ENCODE peak calls at places on chromosomes 16 and 17, in eight cellular contexts. T is BE2C, P is astrocyte of the spinal cord, L is IMR-90, D is transverse colon, H is Peyer's patch, N is heart right ventricle, G is heart left ventricle. M is an unnamed sample.

GRCh38 chr17:43134774-43135453 is 9.8 kb upstream of the BRCA1 start:
- DNase-seq in T (no peak), P (no peak), L (no peak), D (no peak), H (no peak), N (no peak), G (no peak), M (no peak)

GRCh38 chr16:72791786-72792185 is 256.1 kb downstream of the ZFHX3 start:
- DNase-seq in T (no peak), P (no peak), L (no peak), D (no peak), H (no peak), N (no peak), G (no peak), M (no peak)

GRCh38 chr17:55168970-55169687 is 95.6 kb upstream of the HLF start:
- DNase-seq in T (no peak), P (no peak), L (no peak), D (no peak), H (no peak), N (no peak), G (no peak), M (peak)

GRCh38 chr16:14384745-14385144 is 245.3 kb downstream of the PARN start:
- DNase-seq in T (no peak), P (no peak), L (no peak), D (no peak), H (no peak), N (no peak), G (no peak), M (no peak)

GRCh38 chr17:29084476-29085148 is 41.7 kb downstream of the PIPOX start:
- DNase-seq in T (peak), P (peak), L (peak), D (peak), H (no peak), N (no peak), G (peak), M (no peak)

GRCh38 chr17:42163113-42163512 is 8.3 kb upstream of the RAB5C start:
- DNase-seq in T (peak), P (no peak), L (no peak), D (peak), H (no peak), N (no peak), G (no peak), M (peak)

GRCh38 chr17:76597156-76598003 is 11.7 kb upstream of the ST6GALNAC2 start:
- DNase-seq in T (no peak), P (no peak), L (no peak), D (no peak), H (no peak), N (no peak), G (no peak), M (peak)

GRCh38 chr16:9134739-9135138 is 43.3 kb downstream of the HAPSTR1 start:
- DNase-seq in T (peak), P (peak), L (peak), D (peak), H (peak), N (peak), G (peak), M (peak)

GRCh38 chr17:61625564-61625963 is 34.5 kb upstream of the NACA2 start:
- DNase-seq in T (no peak), P (no peak), L (no peak), D (no peak), H (no peak), N (no peak), G (no peak), M (no peak)

GRCh38 chr16:28938721-28939120 is 7.0 kb downstream of the CD19 start:
- DNase-seq in T (no peak), P (no peak), L (no peak), D (no peak), H (no peak), N (no peak), G (no peak), M (no peak)

GRCh38 chr16:2753523-2754020 is 1.1 kb downstream of the SRRM2 start:
- DNase-seq in T (no peak), P (peak), L (no peak), D (no peak), H (no peak), N (no peak), G (peak), M (no peak)

GRCh38 chr16:2757344-2757743 is 4.9 kb downstream of the SRRM2 start:
- DNase-seq in T (no peak), P (no peak), L (no peak), D (no peak), H (no peak), N (no peak), G (no peak), M (no peak)

GRCh38 chr16:2752850-2753522 is 548 bp downstream of the SRRM2 start:
- DNase-seq in T (peak), P (peak), L (peak), D (peak), H (peak), N (peak), G (peak), M (peak)

GRCh38 chr16:2756288-2757015 is 4.0 kb downstream of the SRRM2 start:
- DNase-seq in T (no peak), P (no peak), L (no peak), D (no peak), H (no peak), N (no peak), G (peak), M (no peak)

GRCh38 chr16:2755158-2755557 is 2.7 kb downstream of the SRRM2 start:
- DNase-seq in T (no peak), P (no peak), L (no peak), D (no peak), H (no peak), N (no peak), G (no peak), M (no peak)
- H3K4me3 ChIP-seq in T (peak), P (no peak), L (no peak), D (peak), H (peak), N (peak), G (peak), M (peak)

GRCh38 chr16:23183486-23183862 is 929 bp downstream of the SCNN1G start:
- DNase-seq in T (no peak), P (no peak), L (no peak), D (no peak), H (no peak), N (no peak), G (no peak), M (no peak)
- H3K4me3 ChIP-seq in T (no peak), P (no peak), L (no peak), D (peak), H (peak), N (peak), G (no peak), M (no peak)

GRCh38 chr17:11539637-11540036 is 58.6 kb upstream of the DNAH9 start:
- DNase-seq in T (no peak), P (no peak), L (no peak), D (no peak), H (no peak), N (no peak), G (no peak), M (no peak)
- H3K4me3 ChIP-seq in T (no peak), P (no peak), L (no peak), D (no peak), H (no peak), N (no peak), G (no peak), M (no peak)

GRCh38 chr17:81420769-81421462 is 25.7 kb downstream of the BAHCC1 start:
- DNase-seq in T (no peak), P (peak), L (peak), D (no peak), H (no peak), N (peak), G (peak), M (no peak)

GRCh38 chr17:81417879-81418709 is 22.8 kb downstream of the BAHCC1 start:
- DNase-seq in T (no peak), P (no peak), L (no peak), D (no peak), H (no peak), N (no peak), G (no peak), M (no peak)

GRCh38 chr17:81418710-81419332 is 23.6 kb downstream of the BAHCC1 start:
- DNase-seq in T (no peak), P (no peak), L (peak), D (no peak), H (no peak), N (no peak), G (no peak), M (no peak)

GRCh38 chr17:81419886-81420768 is 24.9 kb downstream of the BAHCC1 start:
- DNase-seq in T (no peak), P (no peak), L (no peak), D (no peak), H (no peak), N (no peak), G (no peak), M (no peak)

GRCh38 chr17:81419333-81419885 is 24.2 kb downstream of the BAHCC1 start:
- DNase-seq in T (peak), P (peak), L (peak), D (peak), H (peak), N (peak), G (peak), M (no peak)
- H3K4me3 ChIP-seq in T (peak), P (no peak), L (no peak), D (peak), H (peak), N (peak), G (peak), M (no peak)

GRCh38 chr16:89050868-89051311 is 42.8 kb upstream of the ACSF3 start:
- DNase-seq in T (peak), P (no peak), L (no peak), D (no peak), H (no peak), N (no peak), G (peak), M (no peak)

GRCh38 chr16:89050119-89050867 is 43.4 kb upstream of the ACSF3 start:
- DNase-seq in T (peak), P (no peak), L (no peak), D (no peak), H (no peak), N (no peak), G (peak), M (no peak)

GRCh38 chr16:89052191-89052787 is 41.4 kb upstream of the ACSF3 start:
- DNase-seq in T (no peak), P (no peak), L (no peak), D (peak), H (no peak), N (no peak), G (peak), M (no peak)

GRCh38 chr16:89052824-89053724 is 40.6 kb upstream of the ACSF3 start:
- DNase-seq in T (no peak), P (peak), L (peak), D (peak), H (peak), N (no peak), G (peak), M (no peak)

GRCh38 chr16:89051521-89052166 is 42.0 kb upstream of the ACSF3 start:
- DNase-seq in T (peak), P (no peak), L (no peak), D (no peak), H (no peak), N (no peak), G (peak), M (no peak)
- H3K4me3 ChIP-seq in T (no peak), P (no peak), L (no peak), D (peak), H (no peak), N (no peak), G (no peak), M (no peak)

GRCh38 chr16:10383626-10384025 is 2.2 kb upstream of the ATF7IP2 start:
- DNase-seq in T (no peak), P (no peak), L (no peak), D (no peak), H (no peak), N (no peak), G (no peak), M (no peak)
- H3K4me3 ChIP-seq in T (no peak), P (no peak), L (no peak), D (no peak), H (no peak), N (no peak), G (no peak), M (no peak)

GRCh38 chr16:85166281-85166680 is 54.0 kb upstream of the CIBAR2 start:
- DNase-seq in T (peak), P (no peak), L (peak), D (no peak), H (no peak), N (no peak), G (peak), M (no peak)

GRCh38 chr16:85166699-85167588 is 54.7 kb upstream of the CIBAR2 start:
- DNase-seq in T (no peak), P (no peak), L (no peak), D (no peak), H (no peak), N (no peak), G (peak), M (no peak)

GRCh38 chr16:85169333-85170065 is 57.2 kb upstream of the CIBAR2 start:
- DNase-seq in T (peak), P (no peak), L (no peak), D (no peak), H (no peak), N (no peak), G (peak), M (no peak)

GRCh38 chr16:85168732-85169256 is 56.5 kb upstream of the CIBAR2 start:
- DNase-seq in T (peak), P (no peak), L (peak), D (peak), H (peak), N (peak), G (peak), M (no peak)

DNA sequence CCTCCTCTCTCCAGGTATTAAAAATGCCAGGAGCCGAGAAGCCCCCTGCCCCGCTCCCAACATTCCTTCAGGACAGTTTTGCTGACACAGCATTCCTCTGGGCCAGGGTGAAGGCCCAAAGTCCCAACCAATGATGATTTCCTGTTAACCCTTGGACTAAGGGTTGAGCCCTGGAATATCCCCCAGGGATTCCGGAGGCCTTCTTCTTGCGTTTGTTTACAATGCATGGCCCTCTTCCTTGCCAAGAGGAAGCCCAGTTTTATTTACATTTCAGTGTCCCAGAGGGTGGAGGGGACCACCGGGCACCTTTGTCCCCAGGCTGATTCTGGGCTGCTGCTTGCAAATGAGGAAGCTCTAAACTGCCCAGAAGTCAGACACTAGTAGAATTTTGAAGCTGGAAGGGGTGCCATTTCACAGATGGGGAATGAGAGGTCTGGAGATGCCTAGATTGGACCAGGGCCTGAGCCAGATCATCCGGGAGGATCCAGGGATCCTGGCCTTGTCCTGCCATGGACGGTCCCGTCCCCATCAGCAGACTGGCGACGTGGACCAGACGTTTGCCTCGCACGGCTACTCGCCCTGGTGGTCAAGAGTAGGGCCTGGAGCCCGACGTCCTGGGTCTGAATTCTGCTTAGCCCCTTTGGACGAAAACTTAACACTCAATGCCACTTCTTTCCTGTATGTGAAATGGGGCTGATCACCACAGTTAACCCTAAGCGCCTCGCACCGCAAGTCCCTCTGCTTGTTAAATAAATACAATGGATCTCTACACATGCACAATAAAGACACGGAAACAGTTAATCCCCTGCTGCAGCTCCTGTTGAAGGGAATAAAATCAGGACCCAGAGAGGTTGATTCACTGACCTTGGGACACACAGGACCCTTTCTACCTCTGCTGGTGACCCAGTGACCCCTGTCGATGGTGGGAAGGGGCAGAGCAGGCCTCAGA is 55.6 kb upstream of the CIBAR2 start:
- DNase-seq in T (no peak), P (no peak), L (no peak), D (no peak), H (no peak), N (no peak), G (peak), M (no peak)
- H3K4me3 ChIP-seq in T (no peak), P (no peak), L (no peak), D (peak), H (peak), N (peak), G (peak), M (no peak)

DNA sequence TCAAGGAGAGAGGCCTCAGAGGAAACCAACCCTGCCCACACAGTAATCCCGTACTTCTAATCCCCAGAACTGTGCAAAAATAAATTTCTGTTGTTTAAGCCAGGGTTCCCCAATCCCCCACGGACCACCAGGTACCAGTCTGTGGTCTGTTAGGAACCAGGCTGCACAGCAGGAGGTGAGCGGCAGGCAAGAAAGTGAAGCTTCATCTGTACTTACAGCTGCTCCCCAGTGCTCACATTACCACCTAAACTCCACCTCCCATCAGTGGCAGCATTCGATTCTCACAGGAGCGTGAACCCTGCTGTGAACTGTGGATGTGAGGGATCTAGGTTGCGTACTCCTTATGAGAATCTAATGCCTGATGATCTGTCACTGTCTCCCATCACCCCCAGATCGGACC is 101.1 kb upstream of the CDC42EP4 start:
- DNase-seq in T (no peak), P (no peak), L (no peak), D (no peak), H (no peak), N (no peak), G (no peak), M (no peak)
- H3K4me3 ChIP-seq in T (no peak), P (no peak), L (no peak), D (no peak), H (no peak), N (no peak), G (no peak), M (no peak)

GRCh38 chr17:40499551-40500189 is 1.8 kb downstream of the TNS4 start:
- DNase-seq in T (peak), P (peak), L (peak), D (peak), H (peak), N (peak), G (peak), M (no peak)
- H3K4me3 ChIP-seq in T (peak), P (no peak), L (no peak), D (peak), H (peak), N (no peak), G (no peak), M (no peak)

GRCh38 chr17:79395046-79395445 is 215.8 kb downstream of the RBFOX3 start:
- DNase-seq in T (no peak), P (no peak), L (no peak), D (no peak), H (no peak), N (no peak), G (no peak), M (no peak)
- H3K4me3 ChIP-seq in T (no peak), P (no peak), L (no peak), D (no peak), H (no peak), N (no peak), G (no peak), M (no peak)